ENCODE peak calls at places on chromosomes 16 and 17, in six cellular contexts. One of them, this sample, is unnamed.

GRCh38 chr16:12350945-12351344 is 374.4 kb downstream of the SNX29 start:
- DNase-seq in head of caudate nucleus: no peak
- DNase-seq in neural crest cell: no peak
- DNase-seq in HT-29: peak; percentile 4
- DNase-seq in fibroblast of pulmonary artery: no peak
- DNase-seq in activated CD4-positive, alpha-beta T cell treated with anti-CD3 and anti-CD28 coated beads, Interleukin-2, amount 50 U/mL, for 48 hours: no peak
- DNase-seq in this sample: no peak

GRCh38 chr17:14940112-14940945 is 324.8 kb downstream of the PMP22 start:
- DNase-seq in head of caudate nucleus: no peak
- DNase-seq in neural crest cell: no peak
- DNase-seq in HT-29: no peak
- DNase-seq in fibroblast of pulmonary artery: no peak
- DNase-seq in activated CD4-positive, alpha-beta T cell treated with anti-CD3 and anti-CD28 coated beads, Interleukin-2, amount 50 U/mL, for 48 hours: no peak
- DNase-seq in this sample: no peak

GRCh38 chr17:7175363-7175733 is 3.8 kb downstream of the ASGR1 start:
- DNase-seq in head of caudate nucleus: no peak
- DNase-seq in neural crest cell: no peak
- DNase-seq in HT-29: no peak
- DNase-seq in fibroblast of pulmonary artery: no peak
- DNase-seq in activated CD4-positive, alpha-beta T cell treated with anti-CD3 and anti-CD28 coated beads, Interleukin-2, amount 50 U/mL, for 48 hours: no peak
- DNase-seq in this sample: no peak

GRCh38 chr16:53744449-53744848 is 40.5 kb downstream of the FTO start:
- DNase-seq in head of caudate nucleus: peak; percentile 46
- DNase-seq in neural crest cell: no peak
- DNase-seq in HT-29: peak; percentile 62
- DNase-seq in fibroblast of pulmonary artery: no peak
- DNase-seq in activated CD4-positive, alpha-beta T cell treated with anti-CD3 and anti-CD28 coated beads, Interleukin-2, amount 50 U/mL, for 48 hours: peak; percentile 3
- DNase-seq in this sample: no peak

GRCh38 chr17:80426671-80427326 is 11.8 kb downstream of the ENDOV start:
- DNase-seq in head of caudate nucleus: peak; percentile 79
- DNase-seq in neural crest cell: peak; percentile 90
- DNase-seq in HT-29: peak; percentile 85
- DNase-seq in fibroblast of pulmonary artery: peak; percentile 63
- DNase-seq in activated CD4-positive, alpha-beta T cell treated with anti-CD3 and anti-CD28 coated beads, Interleukin-2, amount 50 U/mL, for 48 hours: peak; percentile 90
- DNase-seq in this sample: peak; percentile 61

GRCh38 chr17:183021-183420 is 1.6 kb upstream of the DOC2B start:
- DNase-seq in head of caudate nucleus: no peak
- DNase-seq in neural crest cell: no peak
- DNase-seq in HT-29: no peak
- DNase-seq in fibroblast of pulmonary artery: no peak
- DNase-seq in activated CD4-positive, alpha-beta T cell treated with anti-CD3 and anti-CD28 coated beads, Interleukin-2, amount 50 U/mL, for 48 hours: no peak
- DNase-seq in this sample: no peak

GRCh38 chr17:44990994-44991393 is 22.9 kb upstream of the C1QL1 start:
- DNase-seq in head of caudate nucleus: no peak
- DNase-seq in neural crest cell: no peak
- DNase-seq in HT-29: no peak
- DNase-seq in fibroblast of pulmonary artery: no peak
- DNase-seq in activated CD4-positive, alpha-beta T cell treated with anti-CD3 and anti-CD28 coated beads, Interleukin-2, amount 50 U/mL, for 48 hours: no peak
- DNase-seq in this sample: no peak

GRCh38 chr16:85486256-85486915 is 126.7 kb upstream of the GSE1 start:
- DNase-seq in head of caudate nucleus: peak; percentile 51
- DNase-seq in neural crest cell: no peak
- DNase-seq in HT-29: peak; percentile 26
- DNase-seq in fibroblast of pulmonary artery: no peak
- DNase-seq in activated CD4-positive, alpha-beta T cell treated with anti-CD3 and anti-CD28 coated beads, Interleukin-2, amount 50 U/mL, for 48 hours: no peak
- DNase-seq in this sample: no peak

GRCh38 chr17:31835984-31836383 is 23.1 kb downstream of the COPRS start:
- DNase-seq in head of caudate nucleus: no peak
- DNase-seq in neural crest cell: no peak
- DNase-seq in HT-29: no peak
- DNase-seq in fibroblast of pulmonary artery: no peak
- DNase-seq in activated CD4-positive, alpha-beta T cell treated with anti-CD3 and anti-CD28 coated beads, Interleukin-2, amount 50 U/mL, for 48 hours: no peak
- DNase-seq in this sample: no peak

GRCh38 chr16:57471852-57472664 is 9.6 kb downstream of the POLR2C start:
- DNase-seq in head of caudate nucleus: no peak
- DNase-seq in neural crest cell: no peak
- DNase-seq in HT-29: peak; percentile 46
- DNase-seq in fibroblast of pulmonary artery: no peak
- DNase-seq in activated CD4-positive, alpha-beta T cell treated with anti-CD3 and anti-CD28 coated beads, Interleukin-2, amount 50 U/mL, for 48 hours: no peak
- DNase-seq in this sample: no peak

GRCh38 chr16:11136600-11136999 is 119.4 kb downstream of the SOCS1 start:
- DNase-seq in head of caudate nucleus: no peak
- DNase-seq in neural crest cell: no peak
- DNase-seq in HT-29: no peak
- DNase-seq in fibroblast of pulmonary artery: peak; percentile 43
- DNase-seq in activated CD4-positive, alpha-beta T cell treated with anti-CD3 and anti-CD28 coated beads, Interleukin-2, amount 50 U/mL, for 48 hours: no peak
- DNase-seq in this sample: no peak

GRCh38 chr16:56911771-56912541 is 20.0 kb upstream of the HERPUD1 start:
- DNase-seq in head of caudate nucleus: peak; percentile 25
- DNase-seq in neural crest cell: no peak
- DNase-seq in HT-29: no peak
- DNase-seq in fibroblast of pulmonary artery: peak; percentile 84
- DNase-seq in activated CD4-positive, alpha-beta T cell treated with anti-CD3 and anti-CD28 coated beads, Interleukin-2, amount 50 U/mL, for 48 hours: no peak
- DNase-seq in this sample: no peak

GRCh38 chr16:50434872-50435478 is 66.2 kb upstream of the BRD7 start:
- DNase-seq in head of caudate nucleus: no peak
- DNase-seq in neural crest cell: no peak
- DNase-seq in HT-29: no peak
- DNase-seq in fibroblast of pulmonary artery: no peak
- DNase-seq in activated CD4-positive, alpha-beta T cell treated with anti-CD3 and anti-CD28 coated beads, Interleukin-2, amount 50 U/mL, for 48 hours: no peak
- DNase-seq in this sample: no peak

GRCh38 chr17:57448288-57449283 is 192.3 kb downstream of the MSI2 start:
- DNase-seq in head of caudate nucleus: no peak
- DNase-seq in neural crest cell: no peak
- DNase-seq in HT-29: no peak
- DNase-seq in fibroblast of pulmonary artery: no peak
- DNase-seq in activated CD4-positive, alpha-beta T cell treated with anti-CD3 and anti-CD28 coated beads, Interleukin-2, amount 50 U/mL, for 48 hours: no peak
- DNase-seq in this sample: no peak

GRCh38 chr17:11418367-11418766 is 177.4 kb downstream of the SHISA6 start:
- DNase-seq in head of caudate nucleus: no peak
- DNase-seq in neural crest cell: no peak
- DNase-seq in HT-29: no peak
- DNase-seq in fibroblast of pulmonary artery: no peak
- DNase-seq in activated CD4-positive, alpha-beta T cell treated with anti-CD3 and anti-CD28 coated beads, Interleukin-2, amount 50 U/mL, for 48 hours: no peak
- DNase-seq in this sample: no peak

GRCh38 chr17:58556833-58557250 is 42.4 kb upstream of the MTMR4 start:
- DNase-seq in head of caudate nucleus: no peak
- DNase-seq in neural crest cell: no peak
- DNase-seq in HT-29: no peak
- DNase-seq in fibroblast of pulmonary artery: no peak
- DNase-seq in activated CD4-positive, alpha-beta T cell treated with anti-CD3 and anti-CD28 coated beads, Interleukin-2, amount 50 U/mL, for 48 hours: no peak
- DNase-seq in this sample: no peak

GRCh38 chr17:13001991-13002615 is 15.7 kb downstream of the ELAC2 start:
- DNase-seq in head of caudate nucleus: no peak
- DNase-seq in neural crest cell: no peak
- DNase-seq in HT-29: no peak
- DNase-seq in fibroblast of pulmonary artery: peak; percentile 42
- DNase-seq in activated CD4-positive, alpha-beta T cell treated with anti-CD3 and anti-CD28 coated beads, Interleukin-2, amount 50 U/mL, for 48 hours: no peak
- DNase-seq in this sample: no peak

GRCh38 chr16:88454315-88455057 is 1.4 kb downstream of the ZFPM1 start:
- DNase-seq in head of caudate nucleus: no peak
- DNase-seq in neural crest cell: no peak
- DNase-seq in HT-29: peak; percentile 56
- DNase-seq in fibroblast of pulmonary artery: no peak
- DNase-seq in activated CD4-positive, alpha-beta T cell treated with anti-CD3 and anti-CD28 coated beads, Interleukin-2, amount 50 U/mL, for 48 hours: peak; percentile 50
- DNase-seq in this sample: no peak

GRCh38 chr17:50148226-50149098 is 2.0 kb downstream of the PPP1R9B start:
- DNase-seq in head of caudate nucleus: peak; percentile 50
- DNase-seq in neural crest cell: no peak
- DNase-seq in HT-29: peak; percentile 74
- DNase-seq in fibroblast of pulmonary artery: no peak
- DNase-seq in activated CD4-positive, alpha-beta T cell treated with anti-CD3 and anti-CD28 coated beads, Interleukin-2, amount 50 U/mL, for 48 hours: peak; percentile 83
- DNase-seq in this sample: no peak

GRCh38 chr16:30144917-30145316 is 21.9 kb upstream of the MAPK3 start:
- DNase-seq in head of caudate nucleus: no peak
- DNase-seq in neural crest cell: no peak
- DNase-seq in HT-29: no peak
- DNase-seq in fibroblast of pulmonary artery: no peak
- DNase-seq in activated CD4-positive, alpha-beta T cell treated with anti-CD3 and anti-CD28 coated beads, Interleukin-2, amount 50 U/mL, for 48 hours: no peak
- DNase-seq in this sample: no peak

GRCh38 chr17:37744961-37745800 is at the start of gene HNF1B:
- DNase-seq in head of caudate nucleus: no peak
- DNase-seq in neural crest cell: no peak
- DNase-seq in HT-29: peak; percentile 92
- DNase-seq in fibroblast of pulmonary artery: no peak
- DNase-seq in activated CD4-positive, alpha-beta T cell treated with anti-CD3 and anti-CD28 coated beads, Interleukin-2, amount 50 U/mL, for 48 hours: no peak
- DNase-seq in this sample: no peak

GRCh38 chr17:29590261-29590978 is 972 bp upstream of the GIT1 start:
- DNase-seq in head of caudate nucleus: peak; percentile 66
- DNase-seq in neural crest cell: no peak
- DNase-seq in HT-29: no peak
- DNase-seq in fibroblast of pulmonary artery: peak; percentile 36
- DNase-seq in activated CD4-positive, alpha-beta T cell treated with anti-CD3 and anti-CD28 coated beads, Interleukin-2, amount 50 U/mL, for 48 hours: no peak
- DNase-seq in this sample: no peak

GRCh38 chr16:10787304-10787703 is 31.3 kb downstream of the TVP23A start:
- DNase-seq in head of caudate nucleus: no peak
- DNase-seq in neural crest cell: no peak
- DNase-seq in HT-29: no peak
- DNase-seq in fibroblast of pulmonary artery: no peak
- DNase-seq in activated CD4-positive, alpha-beta T cell treated with anti-CD3 and anti-CD28 coated beads, Interleukin-2, amount 50 U/mL, for 48 hours: no peak
- DNase-seq in this sample: no peak

GRCh38 chr16:31861415-31861814 is 12.2 kb upstream of the ZNF267 start:
- DNase-seq in head of caudate nucleus: no peak
- DNase-seq in neural crest cell: no peak
- DNase-seq in HT-29: no peak
- DNase-seq in fibroblast of pulmonary artery: no peak
- DNase-seq in activated CD4-positive, alpha-beta T cell treated with anti-CD3 and anti-CD28 coated beads, Interleukin-2, amount 50 U/mL, for 48 hours: no peak
- DNase-seq in this sample: no peak

GRCh38 chr16:4006441-4006989 is 109.7 kb downstream of the ADCY9 start:
- DNase-seq in head of caudate nucleus: no peak
- DNase-seq in neural crest cell: no peak
- DNase-seq in HT-29: no peak
- DNase-seq in fibroblast of pulmonary artery: no peak
- DNase-seq in activated CD4-positive, alpha-beta T cell treated with anti-CD3 and anti-CD28 coated beads, Interleukin-2, amount 50 U/mL, for 48 hours: no peak
- DNase-seq in this sample: no peak

GRCh38 chr16:3655791-3656490 is 1.4 kb downstream of the DNASE1 start:
- DNase-seq in head of caudate nucleus: no peak
- DNase-seq in neural crest cell: no peak
- DNase-seq in HT-29: no peak
- DNase-seq in fibroblast of pulmonary artery: no peak
- DNase-seq in activated CD4-positive, alpha-beta T cell treated with anti-CD3 and anti-CD28 coated beads, Interleukin-2, amount 50 U/mL, for 48 hours: no peak
- DNase-seq in this sample: no peak

GRCh38 chr17:47729486-47729885 is 3.5 kb upstream of the TBX21 start:
- DNase-seq in head of caudate nucleus: no peak
- DNase-seq in neural crest cell: no peak
- DNase-seq in HT-29: no peak
- DNase-seq in fibroblast of pulmonary artery: no peak
- DNase-seq in activated CD4-positive, alpha-beta T cell treated with anti-CD3 and anti-CD28 coated beads, Interleukin-2, amount 50 U/mL, for 48 hours: no peak
- DNase-seq in this sample: no peak

GRCh38 chr16:4508806-4509205 is 29.8 kb downstream of the CDIP1 start:
- DNase-seq in head of caudate nucleus: no peak
- DNase-seq in neural crest cell: no peak
- DNase-seq in HT-29: no peak
- DNase-seq in fibroblast of pulmonary artery: no peak
- DNase-seq in activated CD4-positive, alpha-beta T cell treated with anti-CD3 and anti-CD28 coated beads, Interleukin-2, amount 50 U/mL, for 48 hours: no peak
- DNase-seq in this sample: no peak

GRCh38 chr17:72004011-72004427 is 116.8 kb upstream of the SOX9 start:
- DNase-seq in head of caudate nucleus: no peak
- DNase-seq in neural crest cell: no peak
- DNase-seq in HT-29: no peak
- DNase-seq in fibroblast of pulmonary artery: peak; percentile 1
- DNase-seq in activated CD4-positive, alpha-beta T cell treated with anti-CD3 and anti-CD28 coated beads, Interleukin-2, amount 50 U/mL, for 48 hours: no peak
- DNase-seq in this sample: no peak